ENCODE peak calls at places on chromosomes 4 and X, in six cellular contexts. One of them, this sample, is unnamed.

GRCh38 chr4:70437212-70437611 is 34.8 kb upstream of the MUC7 start:
- DNase-seq in NCI-H2081: no peak
- DNase-seq in left kidney: no peak
- DNase-seq in HTR-8/SVneo: no peak
- DNase-seq in activated CD8-positive, alpha-beta memory T cell treated with anti-CD3 and anti-CD28 coated beads, Interleukin-2, amount 50 U/mL, for 4 hours: no peak
- DNase-seq in body of pancreas: no peak
- DNase-seq in this sample: no peak

GRCh38 chr4:37549003-37549402 is 137.2 kb downstream of the RELL1 start:
- DNase-seq in NCI-H2081: no peak
- DNase-seq in left kidney: no peak
- DNase-seq in HTR-8/SVneo: no peak
- DNase-seq in activated CD8-positive, alpha-beta memory T cell treated with anti-CD3 and anti-CD28 coated beads, Interleukin-2, amount 50 U/mL, for 4 hours: no peak
- DNase-seq in body of pancreas: no peak
- DNase-seq in this sample: no peak

GRCh38 chr4:123558865-123559264 is 162.3 kb downstream of the SPRY1 start:
- DNase-seq in NCI-H2081: no peak
- DNase-seq in left kidney: peak
- DNase-seq in HTR-8/SVneo: no peak
- DNase-seq in activated CD8-positive, alpha-beta memory T cell treated with anti-CD3 and anti-CD28 coated beads, Interleukin-2, amount 50 U/mL, for 4 hours: no peak
- DNase-seq in body of pancreas: no peak
- DNase-seq in this sample: no peak

GRCh38 chrX:107712231-107713204 is 63.1 kb downstream of the TSC22D3 start:
- DNase-seq in NCI-H2081: no peak
- DNase-seq in left kidney: no peak
- DNase-seq in HTR-8/SVneo: no peak
- DNase-seq in activated CD8-positive, alpha-beta memory T cell treated with anti-CD3 and anti-CD28 coated beads, Interleukin-2, amount 50 U/mL, for 4 hours: no peak
- DNase-seq in body of pancreas: no peak
- DNase-seq in this sample: peak

GRCh38 chr4:20639346-20639745 is 60.9 kb upstream of the PACRGL start:
- DNase-seq in NCI-H2081: peak
- DNase-seq in left kidney: no peak
- DNase-seq in HTR-8/SVneo: no peak
- DNase-seq in activated CD8-positive, alpha-beta memory T cell treated with anti-CD3 and anti-CD28 coated beads, Interleukin-2, amount 50 U/mL, for 4 hours: no peak
- DNase-seq in body of pancreas: no peak
- DNase-seq in this sample: no peak

GRCh38 chr4:15007201-15007600 is 4.9 kb downstream of the CPEB2 start:
- DNase-seq in NCI-H2081: no peak
- DNase-seq in left kidney: no peak
- DNase-seq in HTR-8/SVneo: no peak
- DNase-seq in activated CD8-positive, alpha-beta memory T cell treated with anti-CD3 and anti-CD28 coated beads, Interleukin-2, amount 50 U/mL, for 4 hours: no peak
- DNase-seq in body of pancreas: no peak
- DNase-seq in this sample: no peak

GRCh38 chr4:17385403-17385802 is 126.5 kb downstream of the QDPR start:
- DNase-seq in NCI-H2081: no peak
- DNase-seq in left kidney: peak
- DNase-seq in HTR-8/SVneo: no peak
- DNase-seq in activated CD8-positive, alpha-beta memory T cell treated with anti-CD3 and anti-CD28 coated beads, Interleukin-2, amount 50 U/mL, for 4 hours: no peak
- DNase-seq in body of pancreas: no peak
- DNase-seq in this sample: no peak

GRCh38 chr4:91267543-91267942 is 1036.2 kb upstream of the GRID2 start:
- DNase-seq in NCI-H2081: no peak
- DNase-seq in left kidney: peak
- DNase-seq in HTR-8/SVneo: no peak
- DNase-seq in activated CD8-positive, alpha-beta memory T cell treated with anti-CD3 and anti-CD28 coated beads, Interleukin-2, amount 50 U/mL, for 4 hours: no peak
- DNase-seq in body of pancreas: no peak
- DNase-seq in this sample: no peak

GRCh38 chr4:19729873-19730735 is 521.6 kb upstream of the SLIT2 start:
- DNase-seq in NCI-H2081: no peak
- DNase-seq in left kidney: peak
- DNase-seq in HTR-8/SVneo: no peak
- DNase-seq in activated CD8-positive, alpha-beta memory T cell treated with anti-CD3 and anti-CD28 coated beads, Interleukin-2, amount 50 U/mL, for 4 hours: no peak
- DNase-seq in body of pancreas: no peak
- DNase-seq in this sample: no peak

GRCh38 chr4:89949782-89950387 is 55.2 kb downstream of the MMRN1 start:
- DNase-seq in NCI-H2081: no peak
- DNase-seq in left kidney: no peak
- DNase-seq in HTR-8/SVneo: no peak
- DNase-seq in activated CD8-positive, alpha-beta memory T cell treated with anti-CD3 and anti-CD28 coated beads, Interleukin-2, amount 50 U/mL, for 4 hours: no peak
- DNase-seq in body of pancreas: no peak
- DNase-seq in this sample: no peak

GRCh38 chrX:94576367-94577004 is 902.5 kb downstream of the FAM133A start:
- DNase-seq in NCI-H2081: no peak
- DNase-seq in left kidney: no peak
- DNase-seq in HTR-8/SVneo: no peak
- DNase-seq in activated CD8-positive, alpha-beta memory T cell treated with anti-CD3 and anti-CD28 coated beads, Interleukin-2, amount 50 U/mL, for 4 hours: no peak
- DNase-seq in body of pancreas: no peak
- DNase-seq in this sample: no peak

GRCh38 chr4:10115657-10116624 is 658 bp downstream of the WDR1 start:
- DNase-seq in NCI-H2081: peak
- DNase-seq in left kidney: peak
- DNase-seq in HTR-8/SVneo: no peak
- DNase-seq in activated CD8-positive, alpha-beta memory T cell treated with anti-CD3 and anti-CD28 coated beads, Interleukin-2, amount 50 U/mL, for 4 hours: peak
- DNase-seq in body of pancreas: peak
- DNase-seq in this sample: peak

GRCh38 chrX:113157496-113157895 is 316.9 kb upstream of the AMOT start:
- DNase-seq in NCI-H2081: no peak
- DNase-seq in left kidney: no peak
- DNase-seq in HTR-8/SVneo: no peak
- DNase-seq in activated CD8-positive, alpha-beta memory T cell treated with anti-CD3 and anti-CD28 coated beads, Interleukin-2, amount 50 U/mL, for 4 hours: no peak
- DNase-seq in body of pancreas: no peak
- DNase-seq in this sample: no peak

GRCh38 chr4:185441479-185441878 is 15.7 kb upstream of the UFSP2 start:
- DNase-seq in NCI-H2081: no peak
- DNase-seq in left kidney: no peak
- DNase-seq in HTR-8/SVneo: no peak
- DNase-seq in activated CD8-positive, alpha-beta memory T cell treated with anti-CD3 and anti-CD28 coated beads, Interleukin-2, amount 50 U/mL, for 4 hours: no peak
- DNase-seq in body of pancreas: no peak
- DNase-seq in this sample: no peak

GRCh38 chrX:10165580-10166247 is 8.9 kb downstream of the CLCN4 start:
- DNase-seq in NCI-H2081: no peak
- DNase-seq in left kidney: no peak
- DNase-seq in HTR-8/SVneo: no peak
- DNase-seq in activated CD8-positive, alpha-beta memory T cell treated with anti-CD3 and anti-CD28 coated beads, Interleukin-2, amount 50 U/mL, for 4 hours: no peak
- DNase-seq in body of pancreas: no peak
- DNase-seq in this sample: no peak

GRCh38 chrX:72126539-72127140 is 5.1 kb downstream of the RTL5 start:
- DNase-seq in NCI-H2081: peak
- DNase-seq in left kidney: peak
- DNase-seq in HTR-8/SVneo: peak
- DNase-seq in activated CD8-positive, alpha-beta memory T cell treated with anti-CD3 and anti-CD28 coated beads, Interleukin-2, amount 50 U/mL, for 4 hours: peak
- DNase-seq in body of pancreas: peak
- DNase-seq in this sample: peak

GRCh38 chrX:2330487-2330886 is 170.3 kb downstream of the DHRSX start:
- DNase-seq in NCI-H2081: no peak
- DNase-seq in left kidney: no peak
- DNase-seq in HTR-8/SVneo: no peak
- DNase-seq in activated CD8-positive, alpha-beta memory T cell treated with anti-CD3 and anti-CD28 coated beads, Interleukin-2, amount 50 U/mL, for 4 hours: no peak
- DNase-seq in body of pancreas: no peak
- DNase-seq in this sample: no peak

GRCh38 chr4:4922441-4922840 is 63.0 kb downstream of the MSX1 start:
- DNase-seq in NCI-H2081: no peak
- DNase-seq in left kidney: no peak
- DNase-seq in HTR-8/SVneo: no peak
- DNase-seq in activated CD8-positive, alpha-beta memory T cell treated with anti-CD3 and anti-CD28 coated beads, Interleukin-2, amount 50 U/mL, for 4 hours: no peak
- DNase-seq in body of pancreas: no peak
- DNase-seq in this sample: no peak

GRCh38 chr4:6419452-6420028 is 52.9 kb downstream of the PPP2R2C start:
- DNase-seq in NCI-H2081: no peak
- DNase-seq in left kidney: peak
- DNase-seq in HTR-8/SVneo: no peak
- DNase-seq in activated CD8-positive, alpha-beta memory T cell treated with anti-CD3 and anti-CD28 coated beads, Interleukin-2, amount 50 U/mL, for 4 hours: no peak
- DNase-seq in body of pancreas: no peak
- DNase-seq in this sample: no peak

GRCh38 chrX:9390693-9391368 is 74.0 kb upstream of the TBL1X start:
- DNase-seq in NCI-H2081: no peak
- DNase-seq in left kidney: no peak
- DNase-seq in HTR-8/SVneo: no peak
- DNase-seq in activated CD8-positive, alpha-beta memory T cell treated with anti-CD3 and anti-CD28 coated beads, Interleukin-2, amount 50 U/mL, for 4 hours: no peak
- DNase-seq in body of pancreas: no peak
- DNase-seq in this sample: no peak

GRCh38 chrX:68686684-68687045 is 39.2 kb downstream of the STARD8 start:
- DNase-seq in NCI-H2081: no peak
- DNase-seq in left kidney: peak
- DNase-seq in HTR-8/SVneo: no peak
- DNase-seq in activated CD8-positive, alpha-beta memory T cell treated with anti-CD3 and anti-CD28 coated beads, Interleukin-2, amount 50 U/mL, for 4 hours: no peak
- DNase-seq in body of pancreas: no peak
- DNase-seq in this sample: no peak

GRCh38 chr4:139665690-139666529 is at the start of gene MGST2:
- DNase-seq in NCI-H2081: peak
- DNase-seq in left kidney: peak
- DNase-seq in HTR-8/SVneo: peak
- DNase-seq in activated CD8-positive, alpha-beta memory T cell treated with anti-CD3 and anti-CD28 coated beads, Interleukin-2, amount 50 U/mL, for 4 hours: peak
- DNase-seq in body of pancreas: peak
- DNase-seq in this sample: peak

GRCh38 chrX:7334253-7334935 is 186.4 kb upstream of the PUDP start:
- DNase-seq in NCI-H2081: no peak
- DNase-seq in left kidney: no peak
- DNase-seq in HTR-8/SVneo: peak
- DNase-seq in activated CD8-positive, alpha-beta memory T cell treated with anti-CD3 and anti-CD28 coated beads, Interleukin-2, amount 50 U/mL, for 4 hours: no peak
- DNase-seq in body of pancreas: no peak
- DNase-seq in this sample: no peak

GRCh38 chr4:130486186-130486585 is 1390.2 kb downstream of the C4orf33 start:
- DNase-seq in NCI-H2081: no peak
- DNase-seq in left kidney: no peak
- DNase-seq in HTR-8/SVneo: no peak
- DNase-seq in activated CD8-positive, alpha-beta memory T cell treated with anti-CD3 and anti-CD28 coated beads, Interleukin-2, amount 50 U/mL, for 4 hours: no peak
- DNase-seq in body of pancreas: no peak
- DNase-seq in this sample: no peak

GRCh38 chr4:148926861-148927260 is 484.6 kb upstream of the NR3C2 start:
- DNase-seq in NCI-H2081: no peak
- DNase-seq in left kidney: no peak
- DNase-seq in HTR-8/SVneo: no peak
- DNase-seq in activated CD8-positive, alpha-beta memory T cell treated with anti-CD3 and anti-CD28 coated beads, Interleukin-2, amount 50 U/mL, for 4 hours: no peak
- DNase-seq in body of pancreas: peak
- DNase-seq in this sample: no peak

GRCh38 chrX:18885317-18886004 is 98.5 kb downstream of the PHKA2 start:
- DNase-seq in NCI-H2081: no peak
- DNase-seq in left kidney: peak
- DNase-seq in HTR-8/SVneo: no peak
- DNase-seq in activated CD8-positive, alpha-beta memory T cell treated with anti-CD3 and anti-CD28 coated beads, Interleukin-2, amount 50 U/mL, for 4 hours: no peak
- DNase-seq in body of pancreas: no peak
- DNase-seq in this sample: no peak

GRCh38 chrX:45344597-45344996 is 143.9 kb upstream of the DIPK2B start:
- DNase-seq in NCI-H2081: no peak
- DNase-seq in left kidney: no peak
- DNase-seq in HTR-8/SVneo: no peak
- DNase-seq in activated CD8-positive, alpha-beta memory T cell treated with anti-CD3 and anti-CD28 coated beads, Interleukin-2, amount 50 U/mL, for 4 hours: no peak
- DNase-seq in body of pancreas: no peak
- DNase-seq in this sample: no peak